ENCODE peak calls at places on chromosomes 5 and 9, in seven cellular contexts. Y is suprapubic skin; P is CD4-positive, alpha-beta memory T cell; N is vagina; T is CD8-positive, alpha-beta T cell; W is fibroblast of lung; E is left lung. X is an unnamed sample. For H3K4me1, the result is how much of the 10 kb centered on the place peaks cover.

GRCh38 chr5:156208271-156208670 is 118.7 kb upstream of the SGCD start:
- DNase-seq in Y (no peak), P (no peak), N (no peak), T (no peak), W (peak), E (no peak), X (no peak)

GRCh38 chr9:111945216-111945615 is 48.6 kb downstream of the UGCG start:
- DNase-seq in Y (no peak), P (no peak), N (no peak), T (no peak), W (peak), E (no peak), X (no peak)

GRCh38 chr9:129990269-129991005 is 52.6 kb downstream of the FNBP1 start:
- DNase-seq in Y (no peak), P (peak), N (no peak), T (no peak), W (no peak), E (no peak), X (no peak)

GRCh38 chr9:123365287-123365880 is 9.4 kb downstream of the CRB2 start:
- DNase-seq in Y (no peak), P (no peak), N (no peak), T (no peak), W (no peak), E (no peak), X (no peak)

GRCh38 chr9:95406114-95406513 is 88.6 kb upstream of the FANCC start:
- DNase-seq in Y (no peak), P (no peak), N (no peak), T (no peak), W (peak), E (no peak), X (no peak)

GRCh38 chr9:106893088-106893487 is 30.1 kb downstream of the ZNF462 start:
- DNase-seq in Y (no peak), P (no peak), N (no peak), T (no peak), W (peak), E (no peak), X (no peak)

GRCh38 chr9:117714282-117714681 is 10.1 kb downstream of the TLR4 start:
- DNase-seq in Y (no peak), P (no peak), N (no peak), T (no peak), W (no peak), E (no peak), X (peak)

GRCh38 chr9:15135167-15135792 is 171.7 kb downstream of the TTC39B start:
- DNase-seq in Y (no peak), P (peak), N (no peak), T (peak), W (peak), E (no peak), X (no peak)

GRCh38 chr5:141369994-141370848 is at the start of gene PCDHGB3:
- DNase-seq in Y (no peak), P (peak), N (no peak), T (peak), W (peak), E (no peak), X (peak)

GRCh38 chr5:134328619-134329018 is 38.4 kb downstream of the CDKL3 start:
- DNase-seq in Y (no peak), P (no peak), N (no peak), T (no peak), W (peak), E (no peak), X (no peak)

GRCh38 chr9:20906326-20906725 is 125.1 kb downstream of the HACD4 start:
- DNase-seq in Y (no peak), P (no peak), N (no peak), T (no peak), W (peak), E (no peak), X (no peak)

GRCh38 chr9:22041792-22042191 is 32.7 kb upstream of the CDKN2B start:
- DNase-seq in Y (no peak), P (no peak), N (no peak), T (no peak), W (peak), E (no peak), X (peak)

GRCh38 chr9:90611568-90611967 is 31.1 kb downstream of the DIRAS2 start:
- DNase-seq in Y (no peak), P (no peak), N (no peak), T (no peak), W (no peak), E (peak), X (no peak)

GRCh38 chr9:90611121-90611520 is 31.5 kb downstream of the DIRAS2 start:
- DNase-seq in Y (no peak), P (no peak), N (no peak), T (no peak), W (no peak), E (no peak), X (no peak)

GRCh38 chr9:90612957-90613356 is 29.7 kb downstream of the DIRAS2 start:
- DNase-seq in Y (no peak), P (no peak), N (no peak), T (no peak), W (no peak), E (no peak), X (no peak)

GRCh38 chr9:90613502-90613901 is 29.1 kb downstream of the DIRAS2 start:
- DNase-seq in Y (no peak), P (no peak), N (no peak), T (no peak), W (no peak), E (no peak), X (no peak)

DNA sequence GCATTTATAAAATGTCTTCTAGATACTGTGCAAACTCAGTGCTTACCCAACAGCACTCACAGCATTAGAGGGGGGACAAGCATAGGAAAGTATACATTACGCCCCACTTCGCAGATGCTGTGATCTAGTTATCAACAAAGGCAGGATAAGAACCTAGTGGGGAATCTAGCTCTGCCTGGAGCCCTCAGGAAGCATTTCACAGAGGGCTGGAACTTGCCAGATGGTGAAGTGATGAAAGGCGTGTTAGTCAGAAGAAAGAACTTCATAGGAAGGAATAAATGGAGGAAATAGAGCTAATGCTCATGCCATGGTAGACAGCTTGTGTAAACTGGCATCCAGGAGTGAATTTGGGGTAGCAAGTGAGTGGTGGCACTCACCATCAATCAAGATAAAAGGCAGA is 25.8 kb downstream of the DIRAS2 start:
- DNase-seq in Y (no peak), P (no peak), N (no peak), T (no peak), W (no peak), E (no peak), X (no peak)
- H3K4me1 ChIP-seq in Y (under half), P (under half), N (under half), T (under half), W (under half), E (under half), X (under half)

GRCh38 chr5:32668552-32668951 is 42.6 kb upstream of the NPR3 start:
- DNase-seq in Y (no peak), P (no peak), N (no peak), T (no peak), W (no peak), E (no peak), X (no peak)

GRCh38 chr5:32677023-32677422 is 34.1 kb upstream of the NPR3 start:
- DNase-seq in Y (no peak), P (no peak), N (no peak), T (no peak), W (no peak), E (no peak), X (no peak)

GRCh38 chr5:32678472-32678871 is 32.6 kb upstream of the NPR3 start:
- DNase-seq in Y (no peak), P (no peak), N (no peak), T (no peak), W (no peak), E (no peak), X (no peak)

GRCh38 chr5:32679218-32679617 is 31.9 kb upstream of the NPR3 start:
- DNase-seq in Y (no peak), P (no peak), N (no peak), T (no peak), W (peak), E (no peak), X (no peak)

GRCh38 chr5:32673272-32673671 is 37.8 kb upstream of the NPR3 start:
- DNase-seq in Y (no peak), P (no peak), N (peak), T (no peak), W (no peak), E (no peak), X (no peak)
- H3K4me1 ChIP-seq in Y (under half), P (under half), N (under half), T (under half), W (under half), E (under half), X (under half)

GRCh38 chr9:105361873-105362272 is 86.0 kb upstream of the FSD1L start:
- DNase-seq in Y (no peak), P (no peak), N (no peak), T (no peak), W (no peak), E (peak), X (no peak)

GRCh38 chr9:105359899-105360298 is 87.9 kb upstream of the FSD1L start:
- DNase-seq in Y (no peak), P (no peak), N (no peak), T (no peak), W (peak), E (no peak), X (no peak)

GRCh38 chr9:105357937-105358336 is 89.9 kb upstream of the FSD1L start:
- DNase-seq in Y (no peak), P (no peak), N (no peak), T (no peak), W (no peak), E (no peak), X (no peak)

GRCh38 chr9:105362470-105362869 is 85.4 kb upstream of the FSD1L start:
- DNase-seq in Y (no peak), P (no peak), N (no peak), T (no peak), W (no peak), E (no peak), X (no peak)

GRCh38 chr9:105360344-105360743 is 87.5 kb upstream of the FSD1L start:
- DNase-seq in Y (no peak), P (no peak), N (no peak), T (no peak), W (no peak), E (no peak), X (no peak)
- H3K4me1 ChIP-seq in Y (under half), P (under half), N (under half), T (under half), W (under half), E (under half), X (under half)

GRCh38 chr9:136549010-136549980 is 3.4 kb upstream of the NOTCH1 start:
- DNase-seq in Y (no peak), P (no peak), N (no peak), T (no peak), W (no peak), E (no peak), X (peak)
- H3K4me1 ChIP-seq in Y (half or more), P (under half), N (half or more), T (under half), W (under half), E (half or more), X (under half)

GRCh38 chr9:105251133-105251532 is 6.7 kb downstream of the SLC44A1 start:
- DNase-seq in Y (no peak), P (no peak), N (no peak), T (no peak), W (no peak), E (no peak), X (no peak)
- H3K4me1 ChIP-seq in Y (under half), P (under half), N (under half), T (under half), W (under half), E (under half), X (under half)

GRCh38 chr5:111820072-111820471 is 63.1 kb upstream of the NREP start:
- DNase-seq in Y (no peak), P (no peak), N (no peak), T (no peak), W (peak), E (no peak), X (no peak)

GRCh38 chr5:111830333-111830732 is 73.3 kb upstream of the NREP start:
- DNase-seq in Y (no peak), P (no peak), N (no peak), T (no peak), W (peak), E (no peak), X (no peak)

GRCh38 chr5:111829701-111830100 is 72.7 kb upstream of the NREP start:
- DNase-seq in Y (no peak), P (no peak), N (no peak), T (no peak), W (peak), E (no peak), X (no peak)

DNA sequence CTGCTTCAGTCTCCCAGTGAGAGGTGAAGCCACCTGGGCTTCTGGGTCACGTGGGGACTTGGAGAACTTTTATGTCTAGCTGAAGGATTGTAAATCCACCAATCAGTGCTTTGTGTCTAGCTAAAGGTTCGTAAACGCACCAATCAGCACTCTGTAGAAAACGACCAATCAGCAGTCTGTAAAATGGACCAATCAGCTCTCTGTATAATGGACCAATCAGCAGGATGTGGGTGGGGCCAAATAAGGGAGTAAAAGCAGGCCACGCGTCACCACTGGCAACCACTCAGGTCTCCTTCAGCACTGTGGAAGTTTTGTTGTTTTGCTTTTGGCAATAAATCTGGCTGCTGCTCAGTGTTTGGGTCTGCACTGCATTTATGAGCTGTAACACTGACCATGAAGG is 69.1 kb upstream of the NREP start:
- DNase-seq in Y (no peak), P (no peak), N (no peak), T (no peak), W (no peak), E (no peak), X (no peak)
- H3K4me1 ChIP-seq in Y (under half), P (under half), N (under half), T (under half), W (under half), E (under half), X (under half)

GRCh38 chr5:73764586-73764985 is 138.6 kb downstream of the ARHGEF28 start:
- DNase-seq in Y (no peak), P (no peak), N (no peak), T (no peak), W (peak), E (no peak), X (no peak)
- H3K4me1 ChIP-seq in Y (under half), P (under half), N (under half), T (under half), W (under half), E (under half), X (under half)

GRCh38 chr9:136310273-136311030 is 6.6 kb upstream of the CCDC187 start:
- DNase-seq in Y (no peak), P (no peak), N (no peak), T (no peak), W (no peak), E (peak), X (no peak)
- H3K4me1 ChIP-seq in Y (under half), P (under half), N (under half), T (under half), W (under half), E (under half), X (under half)